ENCODE peak calls at places on chromosomes 5 and 9, in nine cellular contexts. One of them, this sample, is unnamed.

GRCh38 chr5:163887854-163888253 is 382.4 kb downstream of the MAT2B start:
- DNase-seq in AG04450: no peak
- DNase-seq in IMR-90: no peak
- DNase-seq in gastrocnemius medialis: no peak
- DNase-seq in A549: no peak
- DNase-seq in HCT116: no peak
- DNase-seq in CD4-positive, CD25-positive, alpha-beta regulatory T cell: no peak
- DNase-seq in suprapubic skin: no peak
- DNase-seq in PC-3: no peak
- DNase-seq in this sample: no peak

GRCh38 chr9:136686794-136687711 is at the start of gene AGPAT2:
- DNase-seq in HCT116: peak; percentile 28
- DNase-seq in AG04450: no peak
- DNase-seq in A549: peak; percentile 74
- DNase-seq in gastrocnemius medialis: peak; percentile 79
- DNase-seq in suprapubic skin: peak; percentile 88
- DNase-seq in CD4-positive, CD25-positive, alpha-beta regulatory T cell: peak; percentile 52
- DNase-seq in PC-3: peak; percentile 58
- DNase-seq in IMR-90: peak; percentile 36
- DNase-seq in this sample: no peak

GRCh38 chr5:150263801-150264621 is 25.6 kb downstream of the CAMK2A start:
- DNase-seq in A549: peak; percentile 81
- DNase-seq in suprapubic skin: no peak
- DNase-seq in gastrocnemius medialis: peak; percentile 79
- DNase-seq in HCT116: peak; percentile 70
- DNase-seq in AG04450: peak; percentile 65
- DNase-seq in PC-3: peak; percentile 100
- DNase-seq in CD4-positive, CD25-positive, alpha-beta regulatory T cell: no peak
- DNase-seq in IMR-90: peak; percentile 90
- DNase-seq in this sample: peak; percentile 67

GRCh38 chr9:124414612-124415011 is 630 bp downstream of the PSMB7 start:
- DNase-seq in IMR-90: no peak
- DNase-seq in AG04450: no peak
- DNase-seq in CD4-positive, CD25-positive, alpha-beta regulatory T cell: no peak
- DNase-seq in HCT116: no peak
- DNase-seq in gastrocnemius medialis: no peak
- DNase-seq in suprapubic skin: no peak
- DNase-seq in PC-3: no peak
- DNase-seq in A549: no peak
- DNase-seq in this sample: no peak

GRCh38 chr5:128380324-128380723 is 157.7 kb downstream of the FBN2 start:
- DNase-seq in A549: no peak
- DNase-seq in IMR-90: no peak
- DNase-seq in suprapubic skin: no peak
- DNase-seq in PC-3: no peak
- DNase-seq in CD4-positive, CD25-positive, alpha-beta regulatory T cell: no peak
- DNase-seq in AG04450: no peak
- DNase-seq in gastrocnemius medialis: no peak
- DNase-seq in HCT116: no peak
- DNase-seq in this sample: no peak

GRCh38 chr9:35490155-35490909 is 421 bp downstream of the RUSC2 start:
- DNase-seq in gastrocnemius medialis: peak; percentile 14
- DNase-seq in A549: peak; percentile 53
- DNase-seq in IMR-90: no peak
- DNase-seq in HCT116: no peak
- DNase-seq in AG04450: no peak
- DNase-seq in CD4-positive, CD25-positive, alpha-beta regulatory T cell: no peak
- DNase-seq in PC-3: no peak
- DNase-seq in suprapubic skin: no peak
- DNase-seq in this sample: no peak

GRCh38 chr9:36959681-36960574 is 74.1 kb downstream of the PAX5 start:
- DNase-seq in suprapubic skin: peak; percentile 68
- DNase-seq in gastrocnemius medialis: no peak
- DNase-seq in PC-3: no peak
- DNase-seq in HCT116: no peak
- DNase-seq in AG04450: no peak
- DNase-seq in A549: no peak
- DNase-seq in IMR-90: no peak
- DNase-seq in CD4-positive, CD25-positive, alpha-beta regulatory T cell: no peak
- DNase-seq in this sample: no peak

GRCh38 chr9:21565137-21565536 is 83.0 kb upstream of the IFNE start:
- DNase-seq in IMR-90: no peak
- DNase-seq in AG04450: no peak
- DNase-seq in HCT116: peak; percentile 81
- DNase-seq in PC-3: peak; percentile 62
- DNase-seq in CD4-positive, CD25-positive, alpha-beta regulatory T cell: no peak
- DNase-seq in gastrocnemius medialis: no peak
- DNase-seq in A549: no peak
- DNase-seq in suprapubic skin: no peak
- DNase-seq in this sample: no peak

GRCh38 chr9:105437704-105438103 is 10.1 kb upstream of the FSD1L start:
- DNase-seq in CD4-positive, CD25-positive, alpha-beta regulatory T cell: no peak
- DNase-seq in suprapubic skin: no peak
- DNase-seq in IMR-90: no peak
- DNase-seq in HCT116: no peak
- DNase-seq in A549: no peak
- DNase-seq in PC-3: no peak
- DNase-seq in AG04450: no peak
- DNase-seq in gastrocnemius medialis: no peak
- DNase-seq in this sample: no peak

GRCh38 chr9:77038281-77039036 is 19.0 kb downstream of the FOXB2 start:
- DNase-seq in HCT116: no peak
- DNase-seq in suprapubic skin: no peak
- DNase-seq in AG04450: no peak
- DNase-seq in PC-3: no peak
- DNase-seq in IMR-90: no peak
- DNase-seq in A549: no peak
- DNase-seq in gastrocnemius medialis: no peak
- DNase-seq in CD4-positive, CD25-positive, alpha-beta regulatory T cell: no peak
- DNase-seq in this sample: no peak

GRCh38 chr5:160726721-160727120 is 125.3 kb downstream of the ATP10B start:
- DNase-seq in CD4-positive, CD25-positive, alpha-beta regulatory T cell: no peak
- DNase-seq in A549: no peak
- DNase-seq in suprapubic skin: no peak
- DNase-seq in AG04450: no peak
- DNase-seq in HCT116: no peak
- DNase-seq in gastrocnemius medialis: no peak
- DNase-seq in PC-3: no peak
- DNase-seq in IMR-90: no peak
- DNase-seq in this sample: no peak

GRCh38 chr5:172763120-172763464 is 7.9 kb downstream of the DUSP1 start:
- DNase-seq in gastrocnemius medialis: no peak
- DNase-seq in AG04450: no peak
- DNase-seq in suprapubic skin: no peak
- DNase-seq in A549: no peak
- DNase-seq in IMR-90: no peak
- DNase-seq in PC-3: no peak
- DNase-seq in HCT116: no peak
- DNase-seq in CD4-positive, CD25-positive, alpha-beta regulatory T cell: no peak
- DNase-seq in this sample: no peak

GRCh38 chr9:84996716-84997115 is 327.2 kb downstream of the NTRK2 start:
- DNase-seq in AG04450: no peak
- DNase-seq in gastrocnemius medialis: no peak
- DNase-seq in CD4-positive, CD25-positive, alpha-beta regulatory T cell: no peak
- DNase-seq in PC-3: no peak
- DNase-seq in A549: no peak
- DNase-seq in IMR-90: no peak
- DNase-seq in suprapubic skin: no peak
- DNase-seq in HCT116: no peak
- DNase-seq in this sample: no peak

GRCh38 chr5:123150089-123150488 is 61.0 kb downstream of the PRDM6 start:
- DNase-seq in suprapubic skin: no peak
- DNase-seq in gastrocnemius medialis: no peak
- DNase-seq in HCT116: no peak
- DNase-seq in IMR-90: no peak
- DNase-seq in CD4-positive, CD25-positive, alpha-beta regulatory T cell: no peak
- DNase-seq in AG04450: no peak
- DNase-seq in PC-3: no peak
- DNase-seq in A549: no peak
- DNase-seq in this sample: no peak

GRCh38 chr5:123147128-123147527 is 58.1 kb downstream of the PRDM6 start:
- DNase-seq in HCT116: no peak
- DNase-seq in suprapubic skin: no peak
- DNase-seq in gastrocnemius medialis: no peak
- DNase-seq in PC-3: no peak
- DNase-seq in AG04450: no peak
- DNase-seq in CD4-positive, CD25-positive, alpha-beta regulatory T cell: no peak
- DNase-seq in IMR-90: no peak
- DNase-seq in A549: no peak
- DNase-seq in this sample: no peak

GRCh38 chr5:123144096-123144495 is 55.1 kb downstream of the PRDM6 start:
- DNase-seq in CD4-positive, CD25-positive, alpha-beta regulatory T cell: no peak
- DNase-seq in suprapubic skin: no peak
- DNase-seq in IMR-90: no peak
- DNase-seq in HCT116: no peak
- DNase-seq in A549: no peak
- DNase-seq in PC-3: no peak
- DNase-seq in gastrocnemius medialis: no peak
- DNase-seq in AG04450: no peak
- DNase-seq in this sample: no peak

GRCh38 chr5:123151227-123151951 is 62.3 kb downstream of the PRDM6 start:
- DNase-seq in HCT116: no peak
- DNase-seq in AG04450: no peak
- DNase-seq in gastrocnemius medialis: no peak
- DNase-seq in A549: no peak
- DNase-seq in suprapubic skin: no peak
- DNase-seq in IMR-90: no peak
- DNase-seq in PC-3: no peak
- DNase-seq in CD4-positive, CD25-positive, alpha-beta regulatory T cell: no peak
- DNase-seq in this sample: no peak

GRCh38 chr5:123147741-123148140 is 58.7 kb downstream of the PRDM6 start:
- DNase-seq in A549: no peak
- DNase-seq in suprapubic skin: no peak
- DNase-seq in AG04450: no peak
- DNase-seq in CD4-positive, CD25-positive, alpha-beta regulatory T cell: no peak
- DNase-seq in IMR-90: no peak
- DNase-seq in HCT116: no peak
- DNase-seq in PC-3: no peak
- DNase-seq in gastrocnemius medialis: no peak
- DNase-seq in this sample: no peak
- H3K4me3 ChIP-seq in A549: no peak overlapping the region
- H3K4me3 ChIP-seq in suprapubic skin: no peak overlapping the region
- H3K4me3 ChIP-seq in AG04450: no peak overlapping the region
- H3K4me3 ChIP-seq in CD4-positive, CD25-positive, alpha-beta regulatory T cell: no peak overlapping the region
- H3K4me3 ChIP-seq in IMR-90: no peak overlapping the region
- H3K4me3 ChIP-seq in HCT116: no peak overlapping the region
- H3K4me3 ChIP-seq in PC-3: no peak overlapping the region
- H3K4me3 ChIP-seq in gastrocnemius medialis: no peak overlapping the region
- H3K4me3 ChIP-seq in this sample: no peak overlapping the region

GRCh38 chr5:2049876-2050275 is 167.2 kb upstream of the IRX4 start:
- DNase-seq in gastrocnemius medialis: no peak
- DNase-seq in HCT116: no peak
- DNase-seq in suprapubic skin: no peak
- DNase-seq in AG04450: no peak
- DNase-seq in A549: no peak
- DNase-seq in CD4-positive, CD25-positive, alpha-beta regulatory T cell: no peak
- DNase-seq in IMR-90: no peak
- DNase-seq in PC-3: no peak
- DNase-seq in this sample: no peak

GRCh38 chr5:2052687-2053086 is 170.0 kb upstream of the IRX4 start:
- DNase-seq in HCT116: no peak
- DNase-seq in suprapubic skin: no peak
- DNase-seq in CD4-positive, CD25-positive, alpha-beta regulatory T cell: no peak
- DNase-seq in IMR-90: no peak
- DNase-seq in PC-3: no peak
- DNase-seq in A549: no peak
- DNase-seq in AG04450: no peak
- DNase-seq in gastrocnemius medialis: no peak
- DNase-seq in this sample: no peak

GRCh38 chr5:2044041-2044440 is 161.3 kb upstream of the IRX4 start:
- DNase-seq in gastrocnemius medialis: no peak
- DNase-seq in IMR-90: no peak
- DNase-seq in suprapubic skin: no peak
- DNase-seq in CD4-positive, CD25-positive, alpha-beta regulatory T cell: no peak
- DNase-seq in AG04450: no peak
- DNase-seq in HCT116: no peak
- DNase-seq in A549: no peak
- DNase-seq in PC-3: no peak
- DNase-seq in this sample: no peak

GRCh38 chr5:2047341-2047927 is 164.7 kb upstream of the IRX4 start:
- DNase-seq in IMR-90: no peak
- DNase-seq in AG04450: no peak
- DNase-seq in suprapubic skin: no peak
- DNase-seq in A549: no peak
- DNase-seq in gastrocnemius medialis: no peak
- DNase-seq in PC-3: no peak
- DNase-seq in CD4-positive, CD25-positive, alpha-beta regulatory T cell: no peak
- DNase-seq in HCT116: no peak
- DNase-seq in this sample: no peak
- H3K4me3 ChIP-seq in IMR-90: no peak overlapping the region
- H3K4me3 ChIP-seq in AG04450: no peak overlapping the region
- H3K4me3 ChIP-seq in suprapubic skin: no peak overlapping the region
- H3K4me3 ChIP-seq in A549: no peak overlapping the region
- H3K4me3 ChIP-seq in gastrocnemius medialis: no peak overlapping the region
- H3K4me3 ChIP-seq in PC-3: no peak overlapping the region
- H3K4me3 ChIP-seq in CD4-positive, CD25-positive, alpha-beta regulatory T cell: no peak overlapping the region
- H3K4me3 ChIP-seq in HCT116: no peak overlapping the region
- H3K4me3 ChIP-seq in this sample: no peak overlapping the region

DNA sequence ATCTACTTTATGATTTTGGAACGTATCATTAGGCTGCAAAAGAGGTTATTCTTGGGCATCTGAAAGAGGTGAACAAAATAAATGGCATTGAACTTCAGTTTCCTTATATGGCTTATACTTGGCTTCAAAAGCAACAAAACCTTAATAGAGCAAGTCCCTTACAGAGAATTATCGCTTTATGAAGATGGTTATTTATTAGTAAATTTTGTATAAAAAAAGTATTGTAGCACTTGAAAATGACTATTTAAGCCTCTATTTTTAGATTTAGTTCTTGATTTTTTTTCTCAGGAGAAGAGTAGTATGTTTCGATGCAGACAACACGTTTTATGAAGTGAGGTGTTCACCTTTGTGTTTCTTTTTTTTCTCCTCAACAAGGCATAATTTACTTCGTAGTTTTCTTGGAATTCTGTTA is 2.0 kb downstream of the ERBIN start:
- DNase-seq in CD4-positive, CD25-positive, alpha-beta regulatory T cell: no peak
- DNase-seq in AG04450: no peak
- DNase-seq in HCT116: no peak
- DNase-seq in PC-3: no peak
- DNase-seq in suprapubic skin: no peak
- DNase-seq in IMR-90: no peak
- DNase-seq in A549: no peak
- DNase-seq in gastrocnemius medialis: no peak
- DNase-seq in this sample: no peak
- H3K4me3 ChIP-seq in CD4-positive, CD25-positive, alpha-beta regulatory T cell: peak overlapping the region; percentile 100
- H3K4me3 ChIP-seq in AG04450: peak overlapping the region; percentile 85
- H3K4me3 ChIP-seq in HCT116: peak overlapping the region; percentile 81
- H3K4me3 ChIP-seq in PC-3: peak overlapping the region; percentile 88
- H3K4me3 ChIP-seq in suprapubic skin: peak overlapping the region; percentile 100
- H3K4me3 ChIP-seq in IMR-90: peak overlapping the region; percentile 75
- H3K4me3 ChIP-seq in A549: peak overlapping the region; percentile 78
- H3K4me3 ChIP-seq in gastrocnemius medialis: peak overlapping the region; percentile 95
- H3K4me3 ChIP-seq in this sample: peak overlapping the region; percentile 84

DNA sequence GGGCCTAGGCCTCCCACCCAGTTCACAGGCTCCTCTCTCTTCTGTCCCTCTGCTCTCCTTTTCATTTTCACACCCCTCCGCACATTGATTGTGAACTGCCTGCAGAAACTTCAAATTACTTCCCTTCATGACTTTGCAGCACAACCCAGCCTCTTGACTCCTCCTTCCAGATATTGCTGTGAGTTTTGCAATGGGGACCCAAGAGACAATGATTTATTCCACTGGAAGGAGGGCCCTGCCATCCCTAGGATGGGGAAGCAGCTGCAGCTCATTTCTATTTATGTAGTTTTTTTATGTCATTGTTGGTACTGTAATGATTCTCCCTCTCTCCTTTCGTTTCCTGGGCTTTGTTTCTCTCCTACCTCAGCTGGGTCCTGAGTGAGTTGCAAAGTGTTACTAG is 364.9 kb downstream of the ICE1 start:
- DNase-seq in AG04450: no peak
- DNase-seq in suprapubic skin: no peak
- DNase-seq in IMR-90: no peak
- DNase-seq in CD4-positive, CD25-positive, alpha-beta regulatory T cell: no peak
- DNase-seq in PC-3: no peak
- DNase-seq in HCT116: no peak
- DNase-seq in A549: no peak
- DNase-seq in gastrocnemius medialis: no peak
- DNase-seq in this sample: no peak
- H3K4me3 ChIP-seq in AG04450: no peak overlapping the region
- H3K4me3 ChIP-seq in suprapubic skin: no peak overlapping the region
- H3K4me3 ChIP-seq in IMR-90: no peak overlapping the region
- H3K4me3 ChIP-seq in CD4-positive, CD25-positive, alpha-beta regulatory T cell: no peak overlapping the region
- H3K4me3 ChIP-seq in PC-3: no peak overlapping the region
- H3K4me3 ChIP-seq in HCT116: no peak overlapping the region
- H3K4me3 ChIP-seq in A549: no peak overlapping the region
- H3K4me3 ChIP-seq in gastrocnemius medialis: no peak overlapping the region
- H3K4me3 ChIP-seq in this sample: no peak overlapping the region